ENCODE peak calls at places on chromosomes 1 and 21, in nine cellular contexts. B is stimulated activated CD4-positive, alpha-beta T cell treated with anti-CD3 and anti-CD28 coated beads, Interleukin-2, amount 100 ng/mL, for 24 hours; W is Calu3; S is AG10803; H is left cardiac atrium; M is stimulated activated naive B cell treated with anti-CD40 and anti-IgM and Interleukin-4, amounts not matched to agents 10 μg/mL and 1 μg/mL and 100 μg/mL, for 72 hours; R is heart right ventricle; J is T-cell; T is endodermal cell. Q is an unnamed sample.

GRCh38 chr1:106879538-106879937 is 176.9 kb upstream of the PRMT6 start:
- DNase-seq in B (no peak), W (peak), S (no peak), H (no peak), M (no peak), R (peak), J (no peak), T (no peak), Q (peak)

GRCh38 chr21:44455524-44456206 is 355 bp downstream of the LRRC3 start:
- DNase-seq in B (peak), W (peak), S (peak), H (peak), M (peak), R (peak), J (peak), T (peak), Q (peak)

GRCh38 chr1:208270679-208271111 is 26.5 kb upstream of the PLXNA2 start:
- DNase-seq in B (no peak), W (no peak), S (no peak), H (no peak), M (no peak), R (no peak), J (no peak), T (peak), Q (no peak)

GRCh38 chr1:101741910-101742309 is 254.8 kb downstream of the OLFM3 start:
- DNase-seq in B (no peak), W (no peak), S (no peak), H (no peak), M (no peak), R (no peak), J (no peak), T (peak), Q (no peak)

GRCh38 chr1:184442260-184442659 is 55.4 kb downstream of the C1orf21 start:
- DNase-seq in B (no peak), W (no peak), S (no peak), H (no peak), M (no peak), R (no peak), J (no peak), T (no peak), Q (no peak)

GRCh38 chr1:103250441-103250861 is 142.1 kb upstream of the COL11A1 start:
- DNase-seq in B (no peak), W (no peak), S (peak), H (no peak), M (no peak), R (no peak), J (no peak), T (peak), Q (no peak)

GRCh38 chr1:110148961-110149360 is 1.3 kb upstream of the SLC6A17 start:
- DNase-seq in B (no peak), W (peak), S (no peak), H (no peak), M (no peak), R (no peak), J (no peak), T (no peak), Q (no peak)

GRCh38 chr1:39272027-39272790 is 67.7 kb downstream of the MACF1 start:
- DNase-seq in B (no peak), W (no peak), S (no peak), H (no peak), M (peak), R (no peak), J (no peak), T (peak), Q (no peak)

GRCh38 chr1:97006044-97006676 is 284.6 kb downstream of the PTBP2 start:
- DNase-seq in B (no peak), W (peak), S (peak), H (peak), M (no peak), R (peak), J (no peak), T (no peak), Q (no peak)

GRCh38 chr1:29811247-29811646 is 574.9 kb downstream of the PTPRU start:
- DNase-seq in B (no peak), W (no peak), S (no peak), H (no peak), M (no peak), R (no peak), J (no peak), T (peak), Q (no peak)

GRCh38 chr1:2414297-2414958 is 2.1 kb upstream of the PEX10 start:
- DNase-seq in B (peak), W (peak), S (peak), H (peak), M (peak), R (peak), J (peak), T (peak), Q (peak)

GRCh38 chr1:4172659-4173599 is 272.9 kb upstream of the C1orf174 start:
- DNase-seq in B (peak), W (no peak), S (no peak), H (no peak), M (peak), R (no peak), J (no peak), T (peak), Q (no peak)

GRCh38 chr1:17631410-17631809 is 91.9 kb downstream of the ARHGEF10L start:
- DNase-seq in B (no peak), W (no peak), S (no peak), H (no peak), M (no peak), R (no peak), J (no peak), T (no peak), Q (no peak)

GRCh38 chr1:89524369-89525168 is at the start of gene LRRC8B:
- DNase-seq in B (peak), W (peak), S (peak), H (peak), M (peak), R (peak), J (peak), T (peak), Q (peak)

GRCh38 chr1:164868990-164869389 is 310.0 kb downstream of the PBX1 start:
- DNase-seq in B (no peak), W (no peak), S (no peak), H (no peak), M (no peak), R (no peak), J (no peak), T (no peak), Q (no peak)

GRCh38 chr1:151822404-151822803 is 9.2 kb downstream of the RORC start:
- DNase-seq in B (peak), W (no peak), S (no peak), H (no peak), M (no peak), R (no peak), J (no peak), T (no peak), Q (no peak)